ENCODE peak calls at places on chromosomes 5 and 9, in six cellular contexts. Q is choroid plexus epithelial cell, L is psoas muscle, P is aorta, M is heart left ventricle, F is testis. V is an unnamed sample.

GRCh38 chr5:179271821-179272325 is 73.4 kb downstream of the ADAMTS2 start:
- DNase-seq in Q (no peak), L (peak), P (no peak), M (peak), F (no peak), V (no peak)

GRCh38 chr5:35129921-35130485 is 82.3 kb upstream of the AGXT2 start:
- DNase-seq in Q (peak), L (no peak), P (no peak), M (no peak), F (no peak), V (no peak)

GRCh38 chr9:15142903-15143534 is 164.0 kb downstream of the TTC39B start:
- DNase-seq in Q (peak), L (no peak), P (no peak), M (no peak), F (no peak), V (peak)

GRCh38 chr9:103335461-103335860 is 340.3 kb downstream of the CYLC2 start:
- DNase-seq in Q (no peak), L (no peak), P (no peak), M (no peak), F (no peak), V (no peak)

GRCh38 chr9:35891649-35892048 is 14.4 kb upstream of the HRCT1 start:
- DNase-seq in Q (no peak), L (no peak), P (no peak), M (no peak), F (no peak), V (no peak)

GRCh38 chr5:58818515-58818914 is 235.6 kb downstream of the RAB3C start:
- DNase-seq in Q (no peak), L (no peak), P (no peak), M (no peak), F (no peak), V (no peak)

GRCh38 chr5:135225856-135226560 is 173.0 kb downstream of the MACROH2A1 start:
- DNase-seq in Q (no peak), L (no peak), P (peak), M (no peak), F (no peak), V (no peak)

GRCh38 chr5:108515706-108516105 is 133.8 kb upstream of the FBXL17 start:
- DNase-seq in Q (no peak), L (no peak), P (no peak), M (no peak), F (no peak), V (no peak)

GRCh38 chr5:178126556-178126955 is 4.3 kb upstream of the RMND5B start:
- DNase-seq in Q (no peak), L (peak), P (no peak), M (no peak), F (no peak), V (no peak)
- H3K4me3 ChIP-seq in Q (no peak), L (no peak), P (no peak), M (no peak), F (no peak), V (no peak)

GRCh38 chr9:77016111-77016525 is 3.3 kb upstream of the FOXB2 start:
- DNase-seq in Q (no peak), L (no peak), P (no peak), M (no peak), F (peak), V (no peak)

GRCh38 chr9:77016526-77017504 is 2.6 kb upstream of the FOXB2 start:
- DNase-seq in Q (no peak), L (no peak), P (no peak), M (no peak), F (no peak), V (no peak)

GRCh38 chr9:77013932-77014596 is 5.4 kb upstream of the FOXB2 start:
- DNase-seq in Q (no peak), L (no peak), P (no peak), M (no peak), F (no peak), V (no peak)

GRCh38 chr9:77014597-77015263 is 4.7 kb upstream of the FOXB2 start:
- DNase-seq in Q (no peak), L (no peak), P (no peak), M (no peak), F (no peak), V (peak)

GRCh38 chr9:77015291-77016048 is 4.0 kb upstream of the FOXB2 start:
- DNase-seq in Q (no peak), L (no peak), P (no peak), M (no peak), F (no peak), V (no peak)
- H3K4me3 ChIP-seq in Q (no peak), L (peak), P (no peak), M (no peak), F (no peak), V (no peak)

GRCh38 chr5:76305264-76305663 is 97.8 kb upstream of the IQGAP2 start:
- DNase-seq in Q (peak), L (no peak), P (no peak), M (no peak), F (no peak), V (no peak)
- H3K4me3 ChIP-seq in Q (no peak), L (no peak), P (no peak), M (no peak), F (no peak), V (no peak)

DNA sequence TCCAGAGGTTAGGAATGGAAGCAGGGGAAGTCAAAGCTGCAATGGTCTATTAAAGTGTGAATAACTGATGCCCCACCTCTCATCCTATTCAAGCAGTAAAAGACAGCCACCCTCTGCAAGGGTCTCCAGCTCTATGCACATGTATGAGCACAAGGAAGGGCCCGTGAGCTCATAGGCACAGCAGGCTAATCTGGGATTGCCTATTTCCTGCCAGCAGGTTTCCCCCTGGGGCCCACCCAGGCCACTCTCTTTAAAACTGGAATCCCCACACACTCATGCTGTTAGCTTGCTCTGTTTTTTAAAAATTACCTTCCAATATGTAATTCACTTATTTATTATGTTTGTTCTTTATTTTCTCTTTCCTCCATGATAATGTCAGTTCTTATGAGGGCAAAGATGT is 48.7 kb upstream of the ZNF366 start:
- DNase-seq in Q (peak), L (no peak), P (no peak), M (no peak), F (no peak), V (peak)
- H3K4me3 ChIP-seq in Q (no peak), L (peak), P (no peak), M (no peak), F (peak), V (no peak)